ENCODE peak calls at places on chromosomes 3 and 15, in seven cellular contexts. I is endothelial cell; H is CD8-positive, alpha-beta T cell; Q is Kasumi-1; F is NCI-H1048; A is breast epithelium; Z is lower lobe of right lung. P is an unnamed sample.

GRCh38 chr3:10570196-10570946 is 65.0 kb upstream of the ATP2B2 start:
- DNase-seq in Z (no peak), A (peak; percentile 71), Q (no peak), F (no peak), H (no peak), I (no peak), P (peak; percentile 35)

GRCh38 chr3:101036213-101036618 is 43.0 kb upstream of the ABI3BP start:
- DNase-seq in I (no peak), A (peak; percentile 79), F (no peak), Z (no peak), Q (no peak), H (no peak), P (no peak)

GRCh38 chr15:76928231-76928630 is 3.3 kb upstream of the RCN2 start:
- DNase-seq in A (no peak), I (no peak), Z (no peak), H (no peak), Q (no peak), F (no peak), P (no peak)

GRCh38 chr3:123883111-123883510 is 1.0 kb downstream of the MYLK start:
- DNase-seq in Q (no peak), I (no peak), H (no peak), F (no peak), A (no peak), Z (no peak), P (no peak)

GRCh38 chr3:141940204-141940776 is 63.8 kb downstream of the ATP1B3 start:
- DNase-seq in F (no peak), H (no peak), A (peak; percentile 86), Q (no peak), Z (no peak), I (no peak), P (peak; percentile 35)

GRCh38 chr3:24060055-24060454 is 115.0 kb downstream of the NR1D2 start:
- DNase-seq in F (no peak), H (no peak), Q (no peak), Z (peak; percentile 66), A (peak; percentile 54), I (no peak), P (no peak)

GRCh38 chr3:9935966-9936365 is 2.3 kb downstream of the CRELD1 start:
- DNase-seq in F (no peak), Q (no peak), A (no peak), Z (no peak), I (no peak), H (no peak), P (no peak)

GRCh38 chr15:95591886-95592285 is 738.6 kb upstream of the NR2F2 start:
- DNase-seq in H (no peak), Z (no peak), Q (no peak), A (no peak), I (no peak), F (no peak), P (no peak)

GRCh38 chr15:95559875-95560394 is 770.6 kb upstream of the NR2F2 start:
- DNase-seq in Q (no peak), H (no peak), A (no peak), Z (no peak), F (no peak), I (no peak), P (no peak)

GRCh38 chr3:38163117-38163870 is 2.0 kb upstream of the OXSR1 start:
- DNase-seq in Z (no peak), H (no peak), Q (peak; percentile 65), F (no peak), A (no peak), I (no peak), P (no peak)

GRCh38 chr3:168091961-168092360 is 3.8 kb downstream of the GOLIM4 start:
- DNase-seq in Q (no peak), H (no peak), Z (no peak), F (no peak), A (no peak), I (no peak), P (no peak)

GRCh38 chr3:172506094-172506493 is 17.1 kb downstream of the TNFSF10 start:
- DNase-seq in Q (no peak), I (no peak), H (no peak), F (no peak), A (no peak), Z (no peak), P (no peak)

GRCh38 chr15:64334530-64334929 is 21.4 kb downstream of the CSNK1G1 start:
- DNase-seq in H (peak; percentile 6), Z (no peak), F (no peak), Q (no peak), I (no peak), A (no peak), P (no peak)

GRCh38 chr3:191136347-191136746 is 62.7 kb upstream of the OSTN start:
- DNase-seq in I (peak; percentile 7), H (no peak), Q (peak; percentile 25), F (no peak), A (no peak), Z (no peak), P (no peak)

GRCh38 chr3:116155830-116156229 is 289.5 kb downstream of the LSAMP start:
- DNase-seq in I (no peak), Z (no peak), F (no peak), A (no peak), Q (no peak), H (no peak), P (no peak)

GRCh38 chr3:72960812-72961518 is 35.6 kb upstream of the PPP4R2 start:
- DNase-seq in H (no peak), Z (no peak), F (no peak), I (no peak), A (no peak), Q (no peak), P (peak; percentile 69)

GRCh38 chr3:76010252-76010651 is 224.9 kb upstream of the ZNF717 start:
- DNase-seq in Q (no peak), A (no peak), Z (no peak), F (no peak), H (no peak), I (no peak), P (no peak)

GRCh38 chr3:24161841-24162240 is 216.8 kb downstream of the NR1D2 start:
- DNase-seq in F (no peak), A (no peak), Z (no peak), I (no peak), H (no peak), Q (no peak), P (no peak)

GRCh38 chr3:120350431-120350941 is 1.3 kb upstream of the LRRC58 start:
- DNase-seq in Q (no peak), F (no peak), Z (peak; percentile 45), A (no peak), I (no peak), H (no peak), P (peak; percentile 62)

GRCh38 chr15:61828860-61829513 is 231.3 kb downstream of the VPS13C start:
- DNase-seq in Z (no peak), H (no peak), A (no peak), I (no peak), F (no peak), Q (no peak), P (no peak)

GRCh38 chr15:65384895-65385867 is 7.4 kb upstream of the IGDCC3 start:
- DNase-seq in Q (peak; percentile 85), I (peak; percentile 93), F (peak; percentile 68), Z (peak; percentile 86), A (peak; percentile 79), H (peak; percentile 68), P (peak; percentile 85)

GRCh38 chr3:32154180-32154579 is 47.8 kb downstream of the GPD1L start:
- DNase-seq in H (no peak), Q (peak; percentile 40), F (no peak), I (peak; percentile 28), A (no peak), Z (no peak), P (no peak)

GRCh38 chr3:176961916-176962315 is 235.4 kb downstream of the TBL1XR1 start:
- DNase-seq in Q (no peak), I (no peak), F (no peak), H (no peak), Z (no peak), A (no peak), P (no peak)

GRCh38 chr3:177211503-177212277 is 14.4 kb upstream of the TBL1XR1 start:
- DNase-seq in F (no peak), Z (no peak), Q (no peak), H (no peak), I (no peak), A (peak; percentile 57), P (no peak)

GRCh38 chr3:120646771-120647449 is 35.1 kb downstream of the HGD start:
- DNase-seq in Q (no peak), F (no peak), Z (no peak), H (no peak), I (no peak), A (no peak), P (no peak)

GRCh38 chr3:183277260-183277659 is 24.2 kb downstream of the B3GNT5 start:
- DNase-seq in H (no peak), Q (no peak), I (no peak), A (no peak), F (no peak), Z (no peak), P (no peak)

GRCh38 chr3:178382388-178383061 is 153.7 kb upstream of the KCNMB2 start:
- DNase-seq in Q (no peak), F (no peak), A (no peak), Z (no peak), H (no peak), I (no peak), P (no peak)

GRCh38 chr3:130601662-130602061 is 84.7 kb downstream of the COL6A6 start:
- DNase-seq in H (no peak), A (no peak), I (no peak), Z (no peak), F (no peak), Q (no peak), P (no peak)

GRCh38 chr15:57559875-57560274 is 31.8 kb upstream of the MYZAP start:
- DNase-seq in Z (peak; percentile 71), H (peak; percentile 47), I (peak; percentile 82), A (peak; percentile 44), F (no peak), Q (peak; percentile 38), P (peak; percentile 44)

GRCh38 chr15:68821898-68822380 is 1.2 kb upstream of the ANP32A start:
- DNase-seq in Q (peak; percentile 54), I (no peak), A (no peak), Z (no peak), H (no peak), F (no peak), P (no peak)

GRCh38 chr3:149783576-149783975 is 8.8 kb downstream of the ANKUB1 start:
- DNase-seq in I (no peak), H (no peak), F (no peak), A (no peak), Z (no peak), Q (peak; percentile 88), P (peak; percentile 59)

GRCh38 chr3:25156526-25157075 is 271.5 kb upstream of the RARB start:
- DNase-seq in Z (no peak), Q (no peak), F (no peak), A (no peak), H (no peak), I (no peak), P (no peak)

GRCh38 chr3:162742159-162742717 is 1245.6 kb downstream of the OTOL1 start:
- DNase-seq in H (no peak), F (no peak), I (no peak), A (no peak), Z (no peak), Q (no peak), P (no peak)

GRCh38 chr3:150067561-150067960 is 96.9 kb upstream of the PFN2 start:
- DNase-seq in F (no peak), H (no peak), Q (no peak), I (no peak), A (no peak), Z (no peak), P (no peak)

GRCh38 chr15:73989001-73989798 is 2.9 kb downstream of the STOML1 start:
- DNase-seq in H (no peak), I (no peak), A (peak; percentile 6), F (no peak), Q (peak; percentile 30), Z (no peak), P (no peak)